ENCODE peak calls at places on chromosome 18, in seven cellular contexts. V is AG04450, J is heart right ventricle, R is stomach, Q is mammary epithelial cell, H is sigmoid colon, I is K562. L is an unnamed sample.

GRCh38 chr18:74281639-74282358 is 10.0 kb downstream of the CYB5A start:
- DNase-seq in Q (no peak), R (no peak), I (no peak), H (peak; percentile 76), J (no peak), V (no peak), L (no peak)

GRCh38 chr18:59249186-59249774 is 24.0 kb downstream of the RAX start:
- DNase-seq in V (peak; percentile 65), R (no peak), H (no peak), J (no peak), I (peak; percentile 21), Q (peak; percentile 52), L (peak; percentile 32)

GRCh38 chr18:9987931-9988330 is 74.1 kb downstream of the VAPA start:
- DNase-seq in Q (no peak), R (peak; percentile 82), I (no peak), J (no peak), V (no peak), H (no peak), L (no peak)

GRCh38 chr18:49878567-49878966 is 65.2 kb upstream of the ACAA2 start:
- DNase-seq in V (no peak), I (no peak), H (no peak), J (no peak), Q (peak; percentile 90), R (no peak), L (no peak)

GRCh38 chr18:21910906-21911305 is 170.3 kb downstream of the MIB1 start:
- DNase-seq in R (no peak), J (no peak), V (no peak), H (no peak), I (no peak), Q (no peak), L (no peak)

GRCh38 chr18:70491734-70492348 is 203.0 kb downstream of the SOCS6 start:
- DNase-seq in R (peak; percentile 52), J (no peak), I (peak; percentile 47), Q (peak; percentile 41), V (no peak), H (no peak), L (no peak)

GRCh38 chr18:78911751-78912283 is 67.8 kb upstream of the SALL3 start:
- DNase-seq in R (no peak), I (no peak), H (no peak), Q (no peak), J (no peak), V (no peak), L (no peak)

GRCh38 chr18:8701546-8702118 is 3.7 kb upstream of the MTCL1 start:
- DNase-seq in Q (peak; percentile 56), R (no peak), J (no peak), H (peak; percentile 65), I (no peak), V (peak; percentile 71), L (no peak)

GRCh38 chr18:79940814-79941472 is 10.5 kb downstream of the SLC66A2 start:
- DNase-seq in R (peak; percentile 23), J (no peak), Q (no peak), H (peak; percentile 50), I (no peak), V (no peak), L (no peak)

GRCh38 chr18:60044290-60045006 is 144.7 kb downstream of the PMAIP1 start:
- DNase-seq in Q (peak; percentile 73), I (no peak), V (peak; percentile 37), J (no peak), H (no peak), R (no peak), L (peak; percentile 31)

GRCh38 chr18:62596145-62597005 is 73.5 kb downstream of the ZCCHC2 start:
- DNase-seq in I (no peak), R (no peak), V (no peak), J (peak; percentile 23), H (no peak), Q (peak; percentile 20), L (no peak)

GRCh38 chr18:37783771-37784170 is 218.2 kb upstream of the CELF4 start:
- DNase-seq in V (no peak), Q (no peak), J (no peak), H (no peak), I (no peak), R (no peak), L (no peak)

GRCh38 chr18:64276736-64277135 is 127.8 kb upstream of the LINC00305 start:
- DNase-seq in I (no peak), H (no peak), Q (no peak), R (no peak), J (no peak), V (no peak), L (no peak)

GRCh38 chr18:48676756-48677368 is 138.0 kb downstream of the CTIF start:
- DNase-seq in I (peak; percentile 72), V (no peak), Q (peak; percentile 27), H (peak; percentile 83), R (peak; percentile 65), J (peak; percentile 79), L (no peak)

GRCh38 chr18:22066083-22066485 is 103.3 kb upstream of the GATA6 start:
- DNase-seq in I (peak; percentile 83), Q (no peak), J (no peak), V (no peak), R (no peak), H (no peak), L (no peak)

GRCh38 chr18:79454034-79454735 is 58.5 kb downstream of the NFATC1 start:
- DNase-seq in V (no peak), Q (no peak), R (no peak), H (no peak), I (no peak), J (peak; percentile 58), L (no peak)

GRCh38 chr18:76441002-76441667 is 53.9 kb downstream of the ZNF516 start:
- DNase-seq in V (no peak), J (no peak), Q (no peak), H (peak; percentile 46), R (no peak), I (no peak), L (no peak)

GRCh38 chr18:3449702-3450357 is at the start of gene TGIF1:
- DNase-seq in H (peak; percentile 94), Q (peak; percentile 83), J (peak; percentile 84), V (no peak), I (peak; percentile 86), R (peak; percentile 83), L (no peak)

GRCh38 chr18:3115430-3116025 is 102.6 kb upstream of the LPIN2 start:
- DNase-seq in Q (no peak), I (no peak), R (no peak), J (no peak), H (no peak), V (no peak), L (no peak)

GRCh38 chr18:46794607-46795006 is 37.8 kb upstream of the ST8SIA5 start:
- DNase-seq in V (no peak), Q (no peak), H (no peak), I (no peak), J (no peak), R (no peak), L (no peak)

GRCh38 chr18:75204262-75204977 is 4.5 kb downstream of the PTGR3 start:
- DNase-seq in J (peak; percentile 53), Q (no peak), V (no peak), I (no peak), R (no peak), H (no peak), L (no peak)

GRCh38 chr18:21703241-21703820 is 1.2 kb downstream of the ABHD3 start:
- DNase-seq in V (no peak), R (peak; percentile 34), J (no peak), I (peak; percentile 18), Q (peak; percentile 65), H (no peak), L (no peak)

GRCh38 chr18:267380-267687 is 513 bp downstream of the THOC1 start:
- DNase-seq in I (no peak), Q (no peak), H (no peak), V (no peak), R (no peak), J (no peak), L (no peak)

DNA sequence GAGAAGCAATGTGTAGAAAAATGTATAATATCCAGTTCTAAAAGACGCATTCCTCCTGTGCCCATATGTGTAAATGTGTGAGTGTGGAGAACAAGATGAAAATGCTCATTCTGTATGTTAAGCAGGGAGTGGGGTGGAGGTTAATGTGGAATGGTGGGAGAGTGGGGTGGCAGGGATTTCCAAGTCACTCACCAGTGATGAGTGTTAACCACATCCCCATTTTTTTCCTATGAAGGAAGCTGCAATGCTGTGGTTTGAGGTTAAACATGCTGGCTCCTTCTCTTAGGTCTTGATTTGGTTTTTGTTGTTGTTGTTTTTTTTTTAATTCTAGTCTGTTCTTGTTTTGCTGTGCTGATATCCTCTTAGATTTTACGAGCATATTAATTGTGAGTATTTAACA is 169.4 kb downstream of the NEDD4L start:
- DNase-seq in J (no peak), I (no peak), H (no peak), V (peak; percentile 70), Q (peak; percentile 89), R (no peak), L (no peak)
- H3K27me3 ChIP-seq in J (no peaks in the 10 kb centered on the region), I (no peaks in the 10 kb centered on the region), H (no peaks in the 10 kb centered on the region), V (no peaks in the 10 kb centered on the region), Q (no peaks in the 10 kb centered on the region), R (no peaks in the 10 kb centered on the region), L (no peaks in the 10 kb centered on the region)

DNA sequence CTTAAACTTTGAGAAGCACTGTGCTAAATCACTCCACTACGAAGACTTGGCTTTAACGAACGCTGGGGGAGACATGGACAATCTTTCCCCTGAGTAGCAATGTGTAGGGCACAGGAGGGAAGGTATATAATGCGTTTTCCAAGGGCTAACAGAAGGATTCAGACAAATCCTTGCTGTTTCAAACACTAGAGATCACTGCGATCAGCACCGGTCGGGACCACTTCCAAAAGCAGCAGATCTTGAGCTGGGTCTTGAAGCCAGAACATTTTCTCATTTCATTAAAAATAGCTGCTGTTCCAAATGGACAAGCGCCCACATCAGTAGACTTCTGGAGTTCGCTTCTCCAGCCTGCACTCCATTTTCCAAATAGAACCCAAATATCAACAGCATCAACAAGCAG is 65.1 kb upstream of the MAPRE2 start:
- DNase-seq in H (peak; percentile 66), Q (no peak), J (no peak), R (no peak), I (no peak), V (no peak), L (no peak)
- H3K4me3 ChIP-seq in H (peak overlapping the region; percentile 73), Q (no peak overlapping the region), J (peak overlapping the region; percentile 65), R (peak overlapping the region; percentile 84), I (no peak overlapping the region), V (no peak overlapping the region), L (no peak overlapping the region)

DNA sequence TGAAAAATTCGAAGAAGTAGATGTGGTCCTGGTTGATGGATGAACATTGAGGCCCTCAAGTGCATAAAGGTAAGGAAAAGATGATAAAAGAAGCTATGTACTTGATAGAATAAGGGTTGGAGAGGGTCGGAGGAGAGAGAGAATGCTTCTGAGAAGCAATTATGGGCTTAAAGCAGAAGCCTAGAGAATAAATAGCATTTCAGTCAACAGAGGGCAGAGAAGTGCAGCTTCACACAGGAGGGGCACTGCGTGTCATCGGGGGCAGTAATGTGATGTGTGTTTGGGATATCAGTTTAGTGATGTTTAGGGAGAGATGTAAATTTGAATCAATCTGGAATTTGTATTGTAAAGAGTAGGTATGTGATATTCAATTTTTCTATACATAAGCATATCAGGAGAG is 334.5 kb downstream of the PIK3C3 start:
- DNase-seq in J (no peak), Q (no peak), R (no peak), V (no peak), I (no peak), H (no peak), L (no peak)
- TF ChIP-seq CTCF in J (no peak), Q (no peak), R (no peak), V (no peak), I (no peak), H (no peak), L (no peak)

DNA sequence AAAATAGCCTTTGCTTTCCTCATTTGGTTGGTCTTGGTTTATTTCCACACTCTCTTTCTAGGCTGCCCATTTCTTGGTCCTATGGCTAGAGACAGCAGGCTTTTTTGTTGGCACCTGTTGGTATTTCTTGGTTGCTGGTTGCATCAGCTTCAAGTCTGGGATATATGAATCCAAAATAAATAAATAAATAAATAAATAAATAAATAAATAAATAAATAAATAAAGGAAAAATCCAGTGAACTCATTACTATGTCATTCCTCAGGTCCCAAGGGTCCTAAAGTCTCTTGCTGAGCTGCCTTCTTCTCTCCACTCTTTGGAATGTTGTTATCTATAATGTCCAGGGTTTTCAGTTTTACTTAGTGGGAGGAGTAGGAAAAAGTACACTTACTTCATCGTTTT is 165.9 kb upstream of the MEX3C start:
- DNase-seq in I (no peak), H (no peak), R (no peak), J (no peak), V (no peak), Q (no peak), L (no peak)
- H3K27me3 ChIP-seq in I (no peaks in the 10 kb centered on the region), H (no peaks in the 10 kb centered on the region), R (no peaks in the 10 kb centered on the region), J (no peaks in the 10 kb centered on the region), V (no peaks in the 10 kb centered on the region), Q (no peaks in the 10 kb centered on the region), L (no peaks in the 10 kb centered on the region)